ENCODE peak calls at places on chromosomes 12 and 14, in four cellular contexts. W, T, O and V are unnamed samples.
A peak's percentile ranks its signal among the peaks of the same experiment; 100 is the strongest.

GRCh38 chr14:101246894-101247853 is 314.1 kb upstream of the DIO3 start:
- DNase-seq in O (no peak), W (no peak), T (no peak), V (peak; percentile 2)

GRCh38 chr12:77406131-77406905 is 340.9 kb upstream of the E2F7 start:
- DNase-seq in T (no peak), W (no peak), O (no peak), V (no peak)

GRCh38 chr12:49261726-49262125 is 3.2 kb upstream of the TUBA1C start:
- DNase-seq in T (no peak), W (no peak), O (no peak), V (no peak)

GRCh38 chr14:89136587-89136986 is 280.4 kb downstream of the FOXN3 start:
- DNase-seq in T (no peak), W (no peak), O (no peak), V (no peak)

GRCh38 chr12:52862023-52862422 is 13.2 kb upstream of the KRT78 start:
- DNase-seq in O (no peak), T (no peak), W (peak; percentile 69), V (no peak)

GRCh38 chr12:51065530-51065929 is 17.4 kb downstream of the LETMD1 start:
- DNase-seq in T (no peak), W (no peak), O (no peak), V (no peak)

GRCh38 chr14:82431031-82431430 is 897.4 kb upstream of the SEL1L start:
- DNase-seq in W (no peak), O (no peak), T (no peak), V (no peak)

GRCh38 chr14:26163761-26164160 is 434.1 kb downstream of the NOVA1 start:
- DNase-seq in O (no peak), W (peak; percentile 54), T (no peak), V (no peak)

GRCh38 chr12:118190266-118190665 is 54.3 kb downstream of the PEBP1 start:
- DNase-seq in W (no peak), T (no peak), O (no peak), V (no peak)

GRCh38 chr14:96011609-96012008 is 27.6 kb upstream of the C14orf132 start:
- DNase-seq in T (no peak), W (no peak), O (no peak), V (no peak)

GRCh38 chr12:57940052-57940914 is 1.1 kb upstream of the ATP23 start:
- DNase-seq in W (no peak), O (no peak), T (no peak), V (no peak)

GRCh38 chr14:102835959-102836358 is 58.7 kb downstream of the TRAF3 start:
- DNase-seq in W (no peak), T (no peak), O (no peak), V (no peak)

GRCh38 chr12:34406996-34407300 is 384.7 kb downstream of the ALG10 start:
- DNase-seq in O (no peak), T (no peak), W (no peak), V (no peak)

GRCh38 chr12:53468286-53468685 is 16.4 kb downstream of the PCBP2 start:
- DNase-seq in T (no peak), W (no peak), O (no peak), V (no peak)

GRCh38 chr14:66330218-66330617 is 156.0 kb upstream of the CCDC196 start:
- DNase-seq in T (no peak), O (no peak), W (no peak), V (no peak)

GRCh38 chr12:51351913-51352532 is 5.5 kb upstream of the CELA1 start:
- DNase-seq in T (no peak), W (peak; percentile 33), O (peak; percentile 68), V (peak; percentile 32)